ENCODE peak calls at places on chromosomes 5 and 9, in five cellular contexts. B is HEK293T; T is uterus; O is stimulated activated CD8-positive, alpha-beta memory T cell treated with anti-CD3 and anti-CD28 coated beads, Interleukin-12 subunit alpha, Interleukin-12 subunit beta, amount 100 ng/mL, for 1 hour; G is A172. M is an unnamed sample.

GRCh38 chr9:120926397-120926928 is at the start of gene TRAF1:
- DNase-seq in B (no peak), T (no peak), O (no peak), G (peak; percentile 71), M (peak; percentile 51)

GRCh38 chr5:96033116-96033515 is 71.5 kb upstream of the ELL2 start:
- DNase-seq in B (no peak), T (no peak), O (no peak), G (peak; percentile 14), M (no peak)

GRCh38 chr5:54021413-54022155 is 288.8 kb downstream of the ARL15 start:
- DNase-seq in B (no peak), T (no peak), O (no peak), G (no peak), M (no peak)

GRCh38 chr9:6538666-6539071 is 106.9 kb downstream of the GLDC start:
- DNase-seq in B (no peak), T (no peak), O (no peak), G (peak; percentile 33), M (no peak)

GRCh38 chr5:121027636-121028035 is 563.5 kb downstream of the PRR16 start:
- DNase-seq in B (no peak), T (no peak), O (no peak), G (no peak), M (no peak)

GRCh38 chr5:37837101-37838032 is 2.5 kb downstream of the GDNF start:
- DNase-seq in B (no peak), T (peak; percentile 80), O (no peak), G (no peak), M (peak; percentile 75)

GRCh38 chr9:26770821-26771220 is 121.8 kb downstream of the CAAP1 start:
- DNase-seq in B (no peak), T (no peak), O (no peak), G (no peak), M (no peak)

GRCh38 chr5:50968296-50969206 is 302.1 kb downstream of the PARP8 start:
- DNase-seq in B (no peak), T (no peak), O (no peak), G (no peak), M (no peak)

GRCh38 chr5:11905209-11905608 is 963 bp upstream of the CTNND2 start:
- DNase-seq in B (no peak), T (no peak), O (no peak), G (no peak), M (no peak)

GRCh38 chr5:164296603-164297080 is 791.2 kb downstream of the MAT2B start:
- DNase-seq in B (peak; percentile 34), T (no peak), O (no peak), G (peak; percentile 13), M (no peak)

GRCh38 chr9:125991886-125992529 is 244.8 kb downstream of the PBX3 start:
- DNase-seq in B (no peak), T (no peak), O (no peak), G (no peak), M (no peak)

GRCh38 chr9:129944501-129945116 is 98.4 kb downstream of the FNBP1 start:
- DNase-seq in B (no peak), T (no peak), O (no peak), G (no peak), M (no peak)

GRCh38 chr9:20321683-20322082 is 300.6 kb downstream of the MLLT3 start:
- DNase-seq in B (no peak), T (no peak), O (peak; percentile 14), G (peak; percentile 28), M (no peak)

GRCh38 chr9:68999393-69000105 is 14.4 kb downstream of the PRKACG start:
- DNase-seq in B (peak; percentile 74), T (peak; percentile 46), O (peak; percentile 45), G (peak; percentile 58), M (peak; percentile 71)

GRCh38 chr9:7058539-7058938 is 300.8 kb downstream of the KDM4C start:
- DNase-seq in B (no peak), T (no peak), O (no peak), G (no peak), M (no peak)

GRCh38 chr9:134750450-134751155 is 109.0 kb downstream of the COL5A1 start:
- DNase-seq in B (no peak), T (no peak), O (no peak), G (no peak), M (no peak)

GRCh38 chr5:58985759-58986158 is 402.9 kb downstream of the RAB3C start:
- DNase-seq in B (no peak), T (no peak), O (no peak), G (no peak), M (no peak)

GRCh38 chr9:137456061-137456863 is 2.9 kb downstream of the NSMF start:
- DNase-seq in B (no peak), T (no peak), O (no peak), G (no peak), M (no peak)

GRCh38 chr9:100459963-100460362 is 13.0 kb upstream of the TMEFF1 start:
- DNase-seq in B (no peak), T (no peak), O (no peak), G (no peak), M (no peak)

GRCh38 chr9:135218331-135219225 is 131.1 kb downstream of the OLFM1 start:
- DNase-seq in B (no peak), T (no peak), O (no peak), G (no peak), M (no peak)

GRCh38 chr5:118405650-118406061 is 582.7 kb downstream of the DTWD2 start:
- DNase-seq in B (no peak), T (no peak), O (no peak), G (peak; percentile 52), M (no peak)

GRCh38 chr5:63563008-63563917 is 399.0 kb downstream of the HTR1A start:
- DNase-seq in B (no peak), T (no peak), O (no peak), G (no peak), M (no peak)

GRCh38 chr9:99445377-99445891 is 223.4 kb downstream of the SEC61B start:
- DNase-seq in B (no peak), T (no peak), O (no peak), G (peak; percentile 82), M (no peak)

GRCh38 chr9:131645078-131645776 is 94.6 kb downstream of the RAPGEF1 start:
- DNase-seq in B (no peak), T (no peak), O (no peak), G (no peak), M (no peak)

GRCh38 chr5:55657443-55657842 is 54.7 kb downstream of the SLC38A9 start:
- DNase-seq in B (no peak), T (no peak), O (no peak), G (no peak), M (no peak)

GRCh38 chr9:95626885-95627558 is 110.3 kb upstream of the PTCH1 start:
- DNase-seq in B (no peak), T (peak; percentile 36), O (no peak), G (peak; percentile 89), M (no peak)

GRCh38 chr9:73231203-73231602 is 79.5 kb downstream of the ANXA1 start:
- DNase-seq in B (no peak), T (no peak), O (no peak), G (no peak), M (no peak)

GRCh38 chr5:176629853-176630680 is at the start of the genes EIF4E1B and SNCB:
- DNase-seq in B (peak; percentile 87), T (no peak), O (no peak), G (no peak), M (peak; percentile 87)